ENCODE peak calls at places on chromosomes 13 and 19, in four cellular contexts. Y is IMR-90, T is K562, L is GM12878. C is an unnamed sample.

GRCh38 chr13:110390572-110390971 is 83.5 kb downstream of the COL4A2 start:
- DNase-seq in L (no peak), T (no peak), Y (peak; percentile 97), C (no peak)

GRCh38 chr13:100336795-100337516 is 248.1 kb downstream of the PCCA start:
- DNase-seq in L (no peak), T (no peak), Y (no peak), C (no peak)

GRCh38 chr13:113120300-113121182 is 2.1 kb upstream of the F10 start:
- DNase-seq in T (no peak), L (no peak), Y (no peak), C (no peak)

GRCh38 chr19:54254195-54254906 is 2.7 kb downstream of the LILRB5 start:
- DNase-seq in T (no peak), Y (no peak), L (no peak), C (no peak)

GRCh38 chr13:44618326-44618725 is 42.2 kb upstream of the TSC22D1 start:
- DNase-seq in L (no peak), Y (peak; percentile 44), T (no peak), C (no peak)

GRCh38 chr13:75263741-75264407 is 218.1 kb downstream of the TBC1D4 start:
- DNase-seq in T (no peak), Y (peak; percentile 28), L (no peak), C (no peak)

GRCh38 chr19:42247631-42248199 is 5.3 kb upstream of the GSK3A start:
- DNase-seq in T (no peak), Y (no peak), L (no peak), C (no peak)

GRCh38 chr19:1621574-1621973 is 16.3 kb upstream of the UQCR11 start:
- DNase-seq in Y (no peak), T (no peak), L (no peak), C (no peak)

GRCh38 chr19:38183227-38183914 is 40.7 kb downstream of the DPF1 start:
- DNase-seq in L (no peak), T (peak; percentile 88), Y (no peak), C (no peak)

GRCh38 chr19:18392417-18392816 is 5.0 kb downstream of the LRRC25 start:
- DNase-seq in Y (no peak), T (peak; percentile 62), L (no peak), C (peak; percentile 49)

DNA sequence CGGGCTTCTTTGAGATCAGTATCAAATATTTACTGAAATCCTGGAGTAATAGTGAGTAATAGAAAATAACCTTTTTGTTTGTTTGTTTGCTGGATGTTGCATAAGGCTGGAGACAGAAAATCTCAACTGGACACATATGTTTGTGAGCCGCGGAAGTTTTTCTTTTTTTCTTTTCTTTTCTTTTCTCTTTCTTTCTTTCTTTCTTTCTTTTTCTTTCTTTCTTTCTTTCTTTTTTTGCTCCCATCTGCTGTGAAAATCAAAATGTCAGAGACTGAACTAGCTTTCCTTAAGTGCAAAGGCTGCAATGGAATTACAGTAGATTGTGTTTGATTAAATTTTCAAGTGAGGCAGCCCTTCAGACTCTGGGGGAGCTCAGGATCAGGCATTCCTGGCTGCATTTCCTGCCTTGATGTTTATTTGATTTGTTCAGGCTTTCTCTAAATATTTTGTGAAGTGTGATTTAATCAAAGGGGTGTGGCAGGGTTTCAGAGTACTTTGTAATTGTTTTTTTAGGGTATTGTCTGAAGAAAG is 306 bp downstream of the FRY start:
- DNase-seq in T (no peak), Y (no peak), L (no peak), C (peak; percentile 30)
- TF ChIP-seq FOS in T (no peak), Y (no peak), L (no peak), C (no peak)

GRCh38 chr19:37114001-37114400 is 35.8 kb downstream of the ZNF420 start:
- DNase-seq in T (peak; percentile 27), Y (no peak), L (no peak), C (no peak)
- TF ChIP-seq CTCF in T (peak; percentile 47), Y (no peak), L (peak; percentile 6), C (no peak)

DNA sequence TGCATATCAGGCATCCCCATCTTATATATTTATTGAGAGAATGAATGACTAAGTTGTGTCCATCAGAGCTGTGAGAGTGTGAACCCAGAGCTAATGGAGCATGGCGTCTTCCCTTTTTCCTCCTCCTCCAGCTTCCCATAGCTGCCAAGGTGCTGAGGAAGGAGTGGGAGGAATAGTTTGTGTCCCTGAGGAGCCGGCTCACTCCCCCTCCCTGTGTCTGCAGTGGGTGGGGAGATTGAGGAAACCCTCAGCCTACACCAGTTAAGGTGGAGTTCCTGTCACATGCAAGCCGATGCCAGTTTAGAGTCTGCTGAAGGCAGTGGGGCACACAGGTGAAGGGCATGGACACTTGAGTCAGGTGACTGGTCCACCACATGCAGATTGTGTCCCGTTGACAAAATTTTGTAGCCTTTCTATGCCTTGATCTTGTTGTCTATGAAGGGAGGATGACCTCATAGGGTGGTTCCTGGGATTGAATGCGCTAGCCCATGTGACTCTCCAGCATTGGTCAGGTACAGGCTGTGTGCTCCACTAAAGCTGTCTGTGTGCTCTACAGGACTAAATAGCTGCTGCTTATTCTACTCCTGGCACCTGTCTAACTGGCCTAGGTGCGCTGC is 47.6 kb upstream of the GPI start:
- DNase-seq in L (no peak), Y (no peak), T (peak; percentile 42), C (peak; percentile 46)
- TF ChIP-seq FOS in L (no peak), Y (no peak), T (no peak), C (no peak)

GRCh38 chr13:72295173-72295572 is 428.2 kb upstream of the DACH1 start:
- DNase-seq in L (no peak), T (no peak), Y (no peak), C (peak; percentile 84)

GRCh38 chr13:72296246-72296645 is 429.2 kb upstream of the DACH1 start:
- DNase-seq in L (no peak), T (no peak), Y (no peak), C (peak; percentile 34)

GRCh38 chr13:72293206-72293605 is 426.2 kb upstream of the DACH1 start:
- DNase-seq in T (no peak), Y (no peak), L (no peak), C (peak; percentile 9)

GRCh38 chr13:72290962-72291681 is 424.1 kb upstream of the DACH1 start:
- DNase-seq in Y (no peak), L (no peak), T (no peak), C (no peak)
- TF ChIP-seq CTCF in Y (no peak), L (no peak), T (no peak), C (no peak)

GRCh38 chr19:43778651-43779050 is 2.1 kb downstream of the KCNN4 start:
- DNase-seq in T (no peak), L (no peak), Y (no peak), C (no peak)
- TF ChIP-seq FOS in T (no peak), L (no peak), Y (no peak), C (no peak)

DNA sequence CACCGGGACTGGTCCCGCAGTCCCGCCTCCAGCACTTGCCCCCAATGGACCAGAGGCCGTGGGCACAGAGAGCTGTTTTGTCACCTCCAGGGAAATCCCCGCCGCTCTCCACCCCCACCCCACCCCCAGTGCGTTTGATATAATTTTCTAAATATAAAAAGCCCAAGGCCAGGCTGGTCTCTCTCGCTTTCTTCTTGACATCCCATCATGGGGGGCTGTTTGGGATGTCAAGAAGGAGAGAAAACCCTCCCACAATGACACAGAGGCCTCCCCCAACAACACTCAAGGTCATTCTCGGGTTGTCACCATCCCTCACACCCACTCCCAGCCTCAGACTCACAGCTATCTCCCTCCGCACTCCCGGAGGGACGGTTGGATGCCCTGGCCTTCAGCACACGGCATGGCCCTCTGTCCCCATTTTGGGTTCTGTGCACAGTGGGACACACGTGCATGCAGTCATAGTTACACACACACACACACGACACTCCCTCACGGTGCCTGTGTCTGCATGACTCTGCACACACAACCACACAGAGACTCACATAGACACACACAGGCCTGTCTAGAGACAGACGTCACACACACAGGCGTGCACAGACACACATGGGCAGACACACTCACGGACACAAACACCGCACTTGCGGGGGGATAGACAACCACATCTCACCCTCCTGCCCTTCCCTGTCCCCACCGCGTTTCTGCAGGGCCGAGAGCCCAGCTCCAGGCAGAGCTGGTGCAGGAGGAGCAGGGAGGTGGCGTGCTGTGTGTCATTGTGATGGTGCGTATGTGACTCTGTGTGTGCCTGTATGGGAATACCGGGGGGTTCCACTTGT is 4.8 kb upstream of the NFIC start:
- DNase-seq in Y (no peak), T (no peak), L (no peak), C (no peak)
- TF ChIP-seq CTCF in Y (no peak), T (no peak), L (no peak), C (no peak)